ENCODE peak calls at places on chromosome 2, in six cellular contexts. Y is Karpas-422, I is IMR-90, H is GM23248, Q is PC-9, C is mammary epithelial cell. W is an unnamed sample.

GRCh38 chr2:164792316-164793127 is 49.1 kb downstream of the COBLL1 start:
- DNase-seq in Y (no peak), I (no peak), H (peak; percentile 28), Q (no peak), C (no peak), W (no peak)

GRCh38 chr2:110994250-110994961 is 126.3 kb upstream of the BCL2L11 start:
- DNase-seq in Y (peak; percentile 76), I (no peak), H (peak; percentile 3), Q (no peak), C (no peak), W (peak; percentile 66)

GRCh38 chr2:43542285-43542933 is 53.4 kb downstream of the THADA start:
- DNase-seq in Y (peak; percentile 81), I (peak; percentile 68), H (peak; percentile 77), Q (no peak), C (peak; percentile 23), W (peak; percentile 79)

GRCh38 chr2:235711527-235711926 is 217.7 kb downstream of the AGAP1 start:
- DNase-seq in Y (no peak), I (no peak), H (no peak), Q (no peak), C (no peak), W (no peak)

GRCh38 chr2:31889044-31889443 is 121.8 kb downstream of the MEMO1 start:
- DNase-seq in Y (peak; percentile 50), I (no peak), H (no peak), Q (no peak), C (no peak), W (no peak)

GRCh38 chr2:207432471-207432870 is 97.3 kb upstream of the CREB1 start:
- DNase-seq in Y (no peak), I (peak; percentile 82), H (peak; percentile 58), Q (no peak), C (no peak), W (no peak)

GRCh38 chr2:135570884-135571283 is 39.6 kb downstream of the R3HDM1 start:
- DNase-seq in Y (no peak), I (no peak), H (no peak), Q (no peak), C (no peak), W (no peak)

GRCh38 chr2:145652992-145653545 is 1133.2 kb upstream of the ZEB2 start:
- DNase-seq in Y (no peak), I (peak; percentile 95), H (peak; percentile 95), Q (no peak), C (peak; percentile 94), W (peak; percentile 39)

GRCh38 chr2:232537079-232537478 is 2.4 kb upstream of the CHRNG start:
- DNase-seq in Y (peak; percentile 82), I (no peak), H (no peak), Q (no peak), C (no peak), W (no peak)

GRCh38 chr2:288743-289361 is 961 bp upstream of the ALKAL2 start:
- DNase-seq in Y (no peak), I (no peak), H (no peak), Q (no peak), C (no peak), W (no peak)

GRCh38 chr2:109339519-109339991 is 210.6 kb downstream of the SH3RF3 start:
- DNase-seq in Y (no peak), I (peak; percentile 93), H (peak; percentile 78), Q (no peak), C (no peak), W (no peak)

GRCh38 chr2:216318470-216318869 is 53.8 kb downstream of the MARCHF4 start:
- DNase-seq in Y (no peak), I (no peak), H (peak; percentile 9), Q (no peak), C (no peak), W (no peak)
- H2AFZ ChIP-seq in Y (no peak overlapping the region), I (peak overlapping the region; percentile 39), H (no peak overlapping the region), Q (no peak overlapping the region), C (no peak overlapping the region), W (no peak overlapping the region)

GRCh38 chr2:47301277-47301618 is 101.7 kb upstream of the MSH2 start:
- DNase-seq in Y (no peak), I (no peak), H (no peak), Q (no peak), C (no peak), W (no peak)
- H2AFZ ChIP-seq in Y (no peak overlapping the region), I (no peak overlapping the region), H (no peak overlapping the region), Q (no peak overlapping the region), C (no peak overlapping the region), W (no peak overlapping the region)

GRCh38 chr2:234502919-234503285 is 6.0 kb upstream of the ARL4C start:
- DNase-seq in Y (no peak), I (no peak), H (peak; percentile 48), Q (no peak), C (no peak), W (no peak)
- H2AFZ ChIP-seq in Y (no peak overlapping the region), I (peak overlapping the region; percentile 70), H (no peak overlapping the region), Q (no peak overlapping the region), C (peak overlapping the region; percentile 52), W (no peak overlapping the region)

GRCh38 chr2:169782513-169782912 is 16.2 kb upstream of the SSB start:
- DNase-seq in Y (no peak), I (no peak), H (no peak), Q (no peak), C (no peak), W (no peak)
- H2AFZ ChIP-seq in Y (no peak overlapping the region), I (no peak overlapping the region), H (no peak overlapping the region), Q (no peak overlapping the region), C (no peak overlapping the region), W (no peak overlapping the region)

DNA sequence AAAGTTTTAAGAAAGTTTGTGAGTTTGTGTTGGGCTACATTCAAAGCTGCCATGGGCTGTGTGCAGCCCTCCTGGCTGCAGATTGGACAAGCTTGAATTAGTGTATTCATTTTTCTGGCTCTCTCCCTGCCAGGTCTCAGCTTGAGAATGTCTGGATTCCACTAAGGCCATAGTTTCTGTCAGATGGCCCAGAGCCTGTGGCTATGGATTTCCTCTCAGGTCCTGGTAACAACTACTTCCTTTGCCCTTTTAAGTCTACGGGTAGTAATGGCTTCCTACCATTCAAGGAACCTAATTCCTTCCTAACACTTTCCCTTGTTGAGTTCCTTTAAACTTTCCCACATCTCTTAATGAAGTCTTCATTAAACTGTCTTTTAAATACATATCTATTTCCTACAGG is 24.3 kb upstream of the PSMD14 start:
- DNase-seq in Y (no peak), I (no peak), H (peak; percentile 3), Q (no peak), C (no peak), W (peak; percentile 9)
- H2AFZ ChIP-seq in Y (no peak overlapping the region), I (no peak overlapping the region), H (no peak overlapping the region), Q (peak overlapping the region; percentile 27), C (no peak overlapping the region), W (no peak overlapping the region)

GRCh38 chr2:119367472-119368099 is 809 bp downstream of the DBI start:
- DNase-seq in Y (peak; percentile 75), I (no peak), H (peak; percentile 49), Q (peak; percentile 57), C (peak; percentile 39), W (peak; percentile 17)

GRCh38 chr2:119364798-119365197 is 1.8 kb downstream of the C2orf76 start:
- DNase-seq in Y (no peak), I (no peak), H (no peak), Q (no peak), C (no peak), W (no peak)

GRCh38 chr2:119366161-119366648 is 429 bp downstream of the C2orf76 start:
- DNase-seq in Y (no peak), I (peak; percentile 25), H (peak; percentile 63), Q (no peak), C (no peak), W (no peak)

GRCh38 chr2:119366649-119367471 is at the start of the genes C2orf76 and DBI:
- DNase-seq in Y (peak; percentile 99), I (peak; percentile 93), H (peak; percentile 98), Q (peak; percentile 98), C (peak; percentile 97), W (peak; percentile 97)

DNA sequence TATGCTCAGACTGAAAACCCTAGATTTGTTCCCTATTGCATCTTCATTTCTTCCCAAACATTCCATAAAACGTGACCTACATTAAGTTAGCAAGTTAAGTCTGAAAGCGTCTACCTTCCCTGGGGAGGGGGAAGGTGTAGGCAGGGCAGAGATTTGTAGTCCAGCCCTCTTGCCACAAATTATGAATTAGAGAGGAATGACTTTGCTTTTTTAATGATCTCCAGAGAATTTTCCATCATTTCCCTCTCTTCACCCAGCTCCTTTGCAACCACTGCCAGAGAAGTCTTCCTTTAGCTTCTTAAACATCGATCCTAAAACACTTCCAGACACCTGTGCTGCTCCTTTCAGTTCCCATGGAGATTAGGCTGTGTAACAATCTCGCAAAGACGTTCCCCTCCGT is 1.2 kb downstream of the C2orf76 start:
- DNase-seq in Y (no peak), I (no peak), H (no peak), Q (no peak), C (no peak), W (no peak)
- H2AFZ ChIP-seq in Y (no peak overlapping the region), I (peak overlapping the region; percentile 17), H (peak overlapping the region; percentile 97), Q (no peak overlapping the region), C (no peak overlapping the region), W (no peak overlapping the region)

DNA sequence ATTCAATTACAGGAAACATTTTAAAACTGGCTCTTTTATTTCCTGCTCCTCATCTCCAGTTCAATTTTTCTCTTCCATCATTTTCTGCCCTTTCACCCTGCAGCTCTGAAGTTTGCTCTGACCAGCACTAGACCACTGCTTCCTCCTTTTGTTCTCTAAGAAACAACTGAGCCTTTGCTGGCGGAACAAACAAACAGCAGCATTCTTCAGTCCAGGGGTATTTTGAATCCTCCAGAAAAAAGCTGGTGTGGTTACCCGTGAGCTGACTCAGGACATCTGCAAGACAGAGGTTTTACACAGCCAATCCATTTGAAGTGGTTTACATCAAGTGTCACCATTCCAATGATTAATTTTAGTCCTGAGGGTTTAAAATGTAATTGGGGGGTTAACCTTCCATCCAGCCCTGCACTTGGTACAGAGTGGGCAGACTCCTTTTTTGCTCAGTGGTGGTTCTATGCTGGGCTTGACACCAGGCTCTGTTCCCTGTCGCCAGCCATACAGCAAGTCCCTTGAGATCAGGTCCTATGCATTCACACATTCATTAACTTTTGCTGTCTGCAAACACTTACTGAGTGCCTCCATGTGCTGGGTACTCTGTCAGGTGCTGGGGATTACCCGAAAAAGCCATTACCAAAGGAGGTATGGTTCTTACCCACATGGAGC is 909.5 kb upstream of the GYPC start:
- DNase-seq in Y (no peak), I (no peak), H (no peak), Q (no peak), C (no peak), W (no peak)
- H2AFZ ChIP-seq in Y (no peak overlapping the region), I (no peak overlapping the region), H (no peak overlapping the region), Q (no peak overlapping the region), C (no peak overlapping the region), W (no peak overlapping the region)

GRCh38 chr2:234306426-234307173 is 190.3 kb downstream of the ARL4C start:
- DNase-seq in Y (no peak), I (no peak), H (no peak), Q (no peak), C (peak; percentile 78), W (peak; percentile 23)
- H2AFZ ChIP-seq in Y (no peak overlapping the region), I (no peak overlapping the region), H (no peak overlapping the region), Q (no peak overlapping the region), C (peak overlapping the region; percentile 65), W (no peak overlapping the region)

W was measured in trophoblast cell.